ENCODE peak calls at places on chromosomes 3 and 15, in four cellular contexts. L is aorta, W is thyroid gland, T is lung. G is an unnamed sample.

GRCh38 chr3:59248976-59249375 is 199.2 kb upstream of the CFAP20DC start:
- DNase-seq in T (no peak), W (no peak), L (no peak), G (no peak)

GRCh38 chr3:65945953-65946352 is 92.8 kb downstream of the MAGI1 start:
- DNase-seq in W (no peak), T (no peak), L (no peak), G (no peak)

GRCh38 chr3:45545476-45545875 is 49.1 kb upstream of the LIMD1 start:
- DNase-seq in W (no peak), T (no peak), L (no peak), G (no peak)

GRCh38 chr15:94403246-94403824 is 172.0 kb downstream of the MCTP2 start:
- DNase-seq in L (no peak), W (no peak), T (no peak), G (no peak)

GRCh38 chr15:50786468-50786867 is 21.0 kb upstream of the SPPL2A start:
- DNase-seq in T (no peak), W (no peak), L (no peak), G (no peak)

GRCh38 chr3:47910777-47911440 is 105.3 kb downstream of the MAP4 start:
- DNase-seq in L (no peak), W (no peak), T (no peak), G (no peak)

GRCh38 chr15:96882361-96882760 is 551.9 kb downstream of the NR2F2 start:
- DNase-seq in W (no peak), T (no peak), L (no peak), G (no peak)

GRCh38 chr15:49815506-49815905 is 194.7 kb downstream of the DTWD1 start:
- DNase-seq in T (no peak), W (no peak), L (no peak), G (no peak)

GRCh38 chr3:138451595-138452162 is 17.3 kb downstream of the ESYT3 start:
- DNase-seq in W (no peak), T (no peak), L (peak; percentile 66), G (no peak)

GRCh38 chr15:75361989-75362641 is 6.3 kb downstream of the MAN2C1 start:
- DNase-seq in W (no peak), T (no peak), L (no peak), G (no peak)

GRCh38 chr3:86416334-86416733 is 574.6 kb downstream of the VGLL3 start:
- DNase-seq in L (no peak), W (no peak), T (no peak), G (no peak)

GRCh38 chr3:46368569-46368968 is 2.2 kb upstream of the CCR5 start:
- DNase-seq in W (peak; percentile 13), L (no peak), T (peak; percentile 53), G (peak; percentile 43)

GRCh38 chr3:116863842-116864626 is 154.5 kb downstream of the TUSC7 start:
- DNase-seq in W (peak; percentile 1), L (no peak), T (no peak), G (peak; percentile 14)

GRCh38 chr3:38968891-38969290 is 82.9 kb downstream of the SCN11A start:
- DNase-seq in T (no peak), L (no peak), W (no peak), G (no peak)

GRCh38 chr3:38970851-38971638 is 80.7 kb downstream of the SCN11A start:
- DNase-seq in W (no peak), L (no peak), T (no peak), G (no peak)

GRCh38 chr3:38969321-38970235 is 82.2 kb downstream of the SCN11A start:
- DNase-seq in T (no peak), L (no peak), W (no peak), G (no peak)

GRCh38 chr3:38966956-38967795 is 84.6 kb downstream of the SCN11A start:
- DNase-seq in T (no peak), W (no peak), L (no peak), G (no peak)

GRCh38 chr3:38968403-38968802 is 83.3 kb downstream of the SCN11A start:
- DNase-seq in T (no peak), W (no peak), L (no peak), G (no peak)
- H3K4me1 ChIP-seq in T (peaks cover 1% of the 10 kb centered on the region), W (no peaks in the 10 kb centered on the region), L (no peaks in the 10 kb centered on the region), G (no peaks in the 10 kb centered on the region)

GRCh38 chr3:733313-733712 is 359.5 kb upstream of the CNTN6 start:
- DNase-seq in T (no peak), W (no peak), L (no peak), G (no peak)

DNA sequence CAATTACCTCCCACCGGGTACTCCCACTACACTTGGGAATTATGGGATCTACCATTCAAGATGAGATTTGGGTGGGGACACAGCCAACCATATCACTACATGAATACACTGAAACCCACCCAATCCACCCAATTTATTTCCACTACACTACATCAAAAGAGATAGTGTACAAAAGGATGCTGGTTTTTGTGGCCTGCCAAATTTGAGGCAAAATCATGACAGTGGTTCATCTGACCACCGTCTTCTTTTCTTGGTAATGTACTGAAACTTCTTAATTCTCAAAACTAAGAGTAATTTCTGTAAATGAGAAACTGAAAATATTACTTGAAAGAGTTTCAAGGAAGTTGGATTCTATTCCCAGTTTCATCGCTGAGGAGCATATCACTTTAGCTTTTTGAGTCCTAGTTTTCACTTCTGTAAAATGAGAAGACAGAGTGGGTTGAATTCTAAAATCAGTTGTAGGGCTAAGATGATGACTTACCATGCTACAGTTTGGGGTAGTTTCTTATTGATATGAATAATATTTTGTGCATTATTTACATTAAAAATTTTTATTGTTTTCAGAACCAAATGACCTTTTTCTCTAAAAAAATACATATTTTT is 360.4 kb upstream of the CNTN6 start:
- DNase-seq in L (no peak), W (no peak), T (no peak), G (no peak)
- H3K9me3 ChIP-seq in L (no peaks in the 10 kb centered on the region), W (no peaks in the 10 kb centered on the region), T (no peaks in the 10 kb centered on the region), G (no peaks in the 10 kb centered on the region)

GRCh38 chr15:31200735-31201151 is 99.2 kb upstream of the TRPM1 start:
- DNase-seq in T (peak; percentile 86), L (peak; percentile 85), W (peak; percentile 91), G (peak; percentile 77)
- H3K4me1 ChIP-seq in T (peaks cover 2% of the 10 kb centered on the region), L (no peaks in the 10 kb centered on the region), W (no peaks in the 10 kb centered on the region), G (no peaks in the 10 kb centered on the region)

GRCh38 chr15:27480642-27481041 is 509.7 kb downstream of the GABRG3 start:
- DNase-seq in L (no peak), W (no peak), T (no peak), G (no peak)
- H3K9me3 ChIP-seq in L (no peaks in the 10 kb centered on the region), W (no peaks in the 10 kb centered on the region), T (no peaks in the 10 kb centered on the region), G (no peaks in the 10 kb centered on the region)

DNA sequence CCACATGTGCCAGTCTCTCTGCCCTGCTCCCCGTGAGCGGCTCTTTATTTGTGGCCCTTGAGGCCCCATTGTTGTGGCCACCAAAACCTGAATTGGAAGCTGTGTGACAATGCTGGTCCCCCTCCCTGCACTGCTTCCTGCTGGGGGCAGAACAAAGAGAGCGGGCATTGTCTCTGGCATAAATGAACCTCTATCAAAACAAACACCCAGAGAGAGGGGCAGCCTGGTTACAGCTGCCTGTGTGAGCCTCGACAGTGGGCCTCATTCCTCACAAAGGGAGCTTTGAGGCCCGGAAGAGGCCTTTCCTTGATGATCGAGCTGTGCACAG is 152.9 kb downstream of the IGF1R start:
- DNase-seq in T (no peak), L (no peak), W (no peak), G (no peak)
- H3K4me1 ChIP-seq in T (peaks cover 28% of the 10 kb centered on the region), L (peaks cover 24% of the 10 kb centered on the region), W (peaks cover 40% of the 10 kb centered on the region), G (peaks cover 33% of the 10 kb centered on the region)

G was measured in Caco-2.